ENCODE peak calls at places on chromosomes 16 and 17, in six cellular contexts. F is IMR-90, B is H9, M is mesenchymal stem cell, V is neuronal stem cell, A is trophoblast cell. H is an unnamed sample.

GRCh38 chr16:945271-946047 is 25.3 kb downstream of the LMF1 start:
- DNase-seq in B (no peak), F (peak), A (peak), M (no peak), V (no peak), H (no peak)

GRCh38 chr17:68792042-68792685 is 163.0 kb downstream of the ABCA8 start:
- DNase-seq in B (no peak), M (peak), A (no peak), F (peak), V (no peak), H (no peak)

GRCh38 chr16:84689126-84689525 is 10.7 kb upstream of the USP10 start:
- DNase-seq in A (peak), V (no peak), M (peak), B (no peak), F (peak), H (no peak)

GRCh38 chr16:930511-930910 is 40.3 kb downstream of the LMF1 start:
- DNase-seq in V (no peak), F (no peak), A (no peak), B (no peak), M (no peak), H (no peak)

GRCh38 chr16:60788631-60789030 is 1247.6 kb downstream of the CDH8 start:
- DNase-seq in V (no peak), F (no peak), B (peak), M (no peak), A (no peak), H (no peak)

GRCh38 chr16:2429771-2430663 is 770 bp downstream of the CCNF start:
- DNase-seq in B (no peak), V (no peak), M (peak), A (peak), F (peak), H (no peak)

GRCh38 chr17:76039121-76039520 is 12.0 kb upstream of the EVPL start:
- DNase-seq in M (peak), F (peak), V (no peak), A (no peak), B (no peak), H (no peak)

GRCh38 chr16:54236761-54237160 is 49.8 kb downstream of the IRX3 start:
- DNase-seq in F (peak), V (no peak), B (no peak), M (no peak), A (no peak), H (no peak)

GRCh38 chr16:87526238-87526947 is 33.6 kb upstream of the ZCCHC14 start:
- DNase-seq in M (no peak), F (no peak), V (no peak), B (no peak), A (no peak), H (no peak)

GRCh38 chr17:14871921-14872320 is 393.2 kb downstream of the PMP22 start:
- DNase-seq in M (peak), B (no peak), V (no peak), F (peak), A (no peak), H (no peak)

GRCh38 chr16:66714659-66715307 is 18.2 kb upstream of the CMTM4 start:
- DNase-seq in M (no peak), A (peak), V (no peak), B (no peak), F (no peak), H (no peak)

GRCh38 chr16:57684626-57685358 is 9.8 kb upstream of the DRC7 start:
- DNase-seq in F (no peak), A (no peak), M (no peak), V (no peak), B (no peak), H (no peak)

GRCh38 chr16:53598513-53599266 is 95.7 kb upstream of the AKTIP start:
- DNase-seq in B (no peak), F (no peak), A (no peak), V (no peak), M (no peak), H (no peak)

GRCh38 chr16:88769617-88770458 is 15.2 kb downstream of the PIEZO1 start:
- DNase-seq in B (peak), F (no peak), M (peak), A (peak), V (peak), H (peak)

GRCh38 chr17:17206913-17207368 is 808 bp upstream of the PLD6 start:
- DNase-seq in V (no peak), F (no peak), M (no peak), A (no peak), B (peak), H (no peak)

GRCh38 chr16:64397042-64397441 is 724.8 kb downstream of the CDH11 start:
- DNase-seq in F (peak), M (no peak), V (no peak), B (no peak), A (no peak), H (no peak)

GRCh38 chr17:44269795-44270320 is 1.9 kb upstream of the SLC4A1 start:
- DNase-seq in B (no peak), M (no peak), A (no peak), V (no peak), F (no peak), H (no peak)

GRCh38 chr16:67606632-67607031 is 38.3 kb upstream of the CARMIL2 start:
- DNase-seq in F (no peak), A (no peak), V (no peak), M (no peak), B (no peak), H (no peak)

GRCh38 chr17:6470146-6470718 is 26.0 kb downstream of the PIMREG start:
- DNase-seq in F (no peak), V (no peak), M (no peak), A (no peak), B (no peak), H (no peak)

GRCh38 chr17:19650826-19651225 is 2.3 kb downstream of the ALDH3A2 start:
- DNase-seq in M (peak), A (no peak), B (no peak), V (no peak), F (peak), H (no peak)
- H4K91ac ChIP-seq in M (no peak), A (no peak), B (no peak), V (no peak), F (no peak), H (no peak)

DNA sequence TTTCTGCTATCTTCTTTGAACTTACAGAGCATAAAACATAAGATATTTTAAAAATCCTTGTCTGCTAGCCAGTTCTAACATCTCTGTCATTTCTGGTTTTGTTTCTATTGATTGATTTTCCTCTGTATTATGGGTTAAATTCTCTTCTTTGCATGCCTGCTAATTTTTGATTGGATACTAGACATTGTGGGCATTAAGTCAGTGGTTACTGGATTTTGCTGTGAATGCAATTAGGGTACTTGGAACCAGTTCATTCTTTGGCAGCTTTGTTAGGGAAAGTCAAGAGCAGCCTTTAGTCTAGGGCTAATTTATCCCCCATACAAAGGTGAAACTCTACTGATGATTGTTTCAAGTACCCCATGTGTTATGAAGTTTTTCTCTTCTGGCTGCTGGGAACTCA is 127.0 kb upstream of the NACA2 start:
- DNase-seq in V (no peak), A (no peak), F (no peak), M (no peak), B (no peak), H (no peak)
- H4K91ac ChIP-seq in V (no peak), A (no peak), F (no peak), M (no peak), B (no peak), H (no peak)

GRCh38 chr17:19671433-19671832 is 22.9 kb downstream of the ALDH3A2 start:
- DNase-seq in M (no peak), F (no peak), B (no peak), V (no peak), A (no peak), H (no peak)
- H4K91ac ChIP-seq in M (no peak), F (no peak), B (no peak), V (no peak), A (no peak), H (no peak)

DNA sequence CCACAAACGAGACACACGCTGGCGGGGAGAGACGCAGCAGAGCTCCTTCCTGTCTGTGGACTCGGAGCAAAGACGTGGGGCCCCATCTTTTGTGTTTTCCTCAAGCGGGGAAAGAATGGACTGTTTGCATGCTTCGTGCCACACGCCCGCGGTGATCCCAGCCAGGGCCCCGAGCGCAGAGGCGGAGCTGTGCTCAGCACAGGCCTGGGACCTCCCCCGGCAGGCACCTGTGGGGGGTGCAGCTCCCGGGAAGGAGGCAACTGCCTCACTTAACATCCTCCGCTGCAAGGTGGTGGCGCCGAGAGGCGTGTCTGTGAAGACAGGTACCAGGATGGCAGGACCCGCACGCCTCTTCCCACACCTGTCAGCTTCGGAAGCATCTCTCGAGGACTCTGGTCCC is 19.2 kb downstream of the TRARG1 start:
- DNase-seq in M (peak), V (no peak), B (peak), A (no peak), F (no peak), H (peak)
- H4K91ac ChIP-seq in M (no peak), V (no peak), B (no peak), A (no peak), F (no peak), H (no peak)

GRCh38 chr17:61414141-61414935 is 14.7 kb downstream of the TBX2 start:
- DNase-seq in A (no peak), M (no peak), F (no peak), V (no peak), B (peak), H (no peak)

GRCh38 chr17:61411944-61412859 is 12.6 kb downstream of the TBX2 start:
- DNase-seq in B (peak), F (peak), M (peak), V (peak), A (peak), H (peak)

GRCh38 chr17:61414936-61415251 is 15.3 kb downstream of the TBX2 start:
- DNase-seq in B (peak), M (no peak), V (no peak), F (no peak), A (no peak), H (no peak)

GRCh38 chr17:61412860-61413653 is 13.4 kb downstream of the TBX2 start:
- DNase-seq in V (no peak), F (no peak), M (no peak), A (no peak), B (peak), H (no peak)

DNA sequence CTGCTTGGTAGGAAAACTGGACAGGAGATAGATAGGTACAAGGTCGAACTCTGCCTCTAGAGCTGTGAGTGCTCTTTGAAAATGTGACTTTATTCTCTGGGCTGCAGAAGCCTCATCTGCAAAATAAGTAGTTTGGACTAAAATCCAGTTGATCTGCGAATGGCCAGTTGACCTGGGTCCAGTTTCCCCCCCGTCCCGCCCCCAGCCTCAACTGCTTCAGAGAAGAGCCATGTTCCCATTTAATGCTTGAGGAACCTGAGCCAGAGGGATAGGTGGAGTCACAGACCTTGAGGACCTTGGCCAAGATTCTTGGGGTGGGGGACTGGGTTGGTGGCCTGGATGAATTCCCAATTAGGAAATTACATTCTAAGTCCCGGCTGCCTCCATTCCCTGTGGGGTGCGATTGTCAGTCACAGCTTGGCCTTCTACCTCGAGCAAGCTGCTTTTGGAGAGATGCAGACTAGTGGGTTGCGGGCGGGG is 14.1 kb downstream of the TBX2 start:
- DNase-seq in A (no peak), B (no peak), V (no peak), F (no peak), M (no peak), H (peak)
- H4K91ac ChIP-seq in A (no peak), B (no peak), V (no peak), F (no peak), M (no peak), H (no peak)

GRCh38 chr16:78659668-78660217 is 560.3 kb downstream of the WWOX start:
- DNase-seq in V (no peak), F (no peak), B (no peak), A (no peak), M (no peak), H (no peak)
- H4K91ac ChIP-seq in V (no peak), F (no peak), B (no peak), A (peak), M (no peak), H (no peak)

DNA sequence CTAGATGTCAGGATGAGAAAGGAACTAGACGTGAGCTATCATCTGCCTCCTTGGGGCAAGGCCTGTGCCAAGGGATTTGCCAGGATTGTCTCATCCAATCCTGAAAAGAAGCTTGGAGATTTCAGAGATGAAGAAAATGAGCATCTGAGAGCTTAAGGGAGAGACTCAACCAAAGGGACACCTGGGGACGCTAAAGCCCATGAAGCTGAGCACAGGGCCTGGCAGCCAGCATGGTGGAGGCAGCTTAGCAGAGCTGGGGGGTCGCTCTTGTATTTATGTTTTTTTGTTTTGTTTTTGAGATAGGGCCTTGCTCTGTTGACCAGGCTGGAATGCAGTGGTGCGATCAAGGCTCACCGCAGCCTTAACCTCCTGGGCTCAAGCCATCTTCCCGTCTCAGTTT is 18.4 kb upstream of the GLIS2 start:
- DNase-seq in B (no peak), V (no peak), M (no peak), A (no peak), F (no peak), H (no peak)
- H4K91ac ChIP-seq in B (no peak), V (no peak), M (no peak), A (peak), F (peak), H (peak)

DNA sequence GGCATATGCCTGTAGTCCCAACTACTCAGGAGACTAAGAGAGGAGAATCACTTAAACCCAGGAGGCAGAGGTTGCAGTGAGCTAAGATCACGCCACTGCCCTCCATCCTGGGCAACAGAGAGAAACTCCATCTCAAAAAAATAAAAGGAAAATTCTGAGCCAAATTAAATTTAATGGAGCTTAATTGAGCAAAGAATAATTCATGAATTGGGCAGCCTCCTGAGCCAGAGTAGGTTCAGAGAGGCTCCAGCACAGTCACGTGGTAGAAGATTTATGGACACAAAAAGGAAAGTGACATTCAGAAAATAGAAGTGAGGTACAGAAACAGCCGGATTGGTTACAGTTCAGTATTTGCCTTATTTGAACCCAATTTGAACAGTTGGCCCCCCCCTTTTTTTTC is 10.9 kb downstream of the VPS35L start:
- DNase-seq in A (no peak), B (no peak), F (no peak), V (no peak), M (no peak), H (no peak)
- H4K91ac ChIP-seq in A (no peak), B (no peak), F (no peak), V (no peak), M (no peak), H (no peak)

GRCh38 chr16:50469121-50469743 is 79.0 kb upstream of the NKD1 start:
- DNase-seq in V (no peak), B (no peak), A (no peak), F (no peak), M (no peak), H (no peak)

GRCh38 chr16:50469744-50470301 is 78.4 kb upstream of the NKD1 start:
- DNase-seq in V (no peak), M (no peak), F (no peak), B (no peak), A (no peak), H (no peak)

GRCh38 chr16:50467559-50467942 is 80.6 kb upstream of the NKD1 start:
- DNase-seq in M (no peak), B (no peak), V (no peak), A (no peak), F (no peak), H (no peak)

GRCh38 chr16:50468749-50469078 is 79.5 kb upstream of the NKD1 start:
- DNase-seq in M (no peak), A (peak), F (no peak), B (no peak), V (no peak), H (no peak)

DNA sequence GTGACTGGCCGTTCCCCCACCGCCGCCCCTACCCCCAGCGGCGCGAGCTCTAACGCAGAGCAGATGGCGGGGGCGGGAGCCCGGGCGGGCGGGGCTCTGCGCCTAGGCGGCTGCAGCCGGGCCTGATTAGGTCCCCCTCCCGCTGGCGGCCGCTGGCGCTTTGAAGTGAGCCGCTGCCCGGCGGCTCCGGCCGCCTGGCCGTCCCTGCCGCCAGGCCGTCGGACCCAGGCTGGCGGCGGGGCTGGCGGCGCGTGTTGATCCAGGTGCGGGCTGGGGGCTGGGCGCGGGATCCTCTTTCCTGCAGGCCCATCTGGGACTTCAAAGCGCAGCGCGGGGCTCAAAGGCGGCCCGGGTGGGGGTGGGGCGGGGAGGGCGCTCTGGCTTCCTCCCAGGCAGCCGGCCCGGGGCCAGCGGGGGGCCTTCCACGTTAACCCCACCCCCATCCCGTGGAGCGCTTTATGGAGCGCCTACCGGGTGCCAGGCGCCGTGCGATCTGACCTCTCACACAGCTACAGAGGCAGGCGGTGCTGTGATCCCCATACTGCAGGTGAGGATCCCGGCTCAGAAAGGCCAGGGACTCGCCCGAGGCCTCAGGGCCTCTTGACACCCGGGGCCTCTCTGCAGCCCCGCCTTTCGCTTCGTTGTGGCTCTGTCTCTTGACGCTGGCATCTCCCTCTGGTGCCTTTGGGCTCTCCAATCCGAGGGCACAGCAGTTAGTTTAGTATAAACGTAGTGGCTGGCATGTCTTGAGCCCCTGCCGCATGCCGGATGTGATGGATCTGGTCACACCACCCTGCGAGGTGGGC is 80.0 kb upstream of the NKD1 start:
- DNase-seq in F (no peak), B (peak), M (no peak), V (peak), A (peak), H (peak)
- H4K91ac ChIP-seq in F (no peak), B (no peak), M (no peak), V (no peak), A (peak), H (peak)

H was measured in H1.